ENCODE peak calls at places on chromosomes 11 and 22, in eight cellular contexts. One of them, this sample, is unnamed.

GRCh38 chr11:6452219-6452618 is 11.4 kb upstream of the HPX start:
- DNase-seq in Peyer's patch: no peak
- DNase-seq in A549: no peak
- DNase-seq in tibial artery: no peak
- DNase-seq in CD4-positive, CD25-positive, alpha-beta regulatory T cell: no peak
- DNase-seq in OCI-LY7: no peak
- DNase-seq in thyroid gland: no peak
- DNase-seq in breast epithelium: no peak
- DNase-seq in this sample: no peak

GRCh38 chr11:34609850-34610249 is 11.0 kb upstream of the EHF start:
- DNase-seq in CD4-positive, CD25-positive, alpha-beta regulatory T cell: no peak
- DNase-seq in tibial artery: no peak
- DNase-seq in A549: no peak
- DNase-seq in breast epithelium: no peak
- DNase-seq in OCI-LY7: no peak
- DNase-seq in thyroid gland: no peak
- DNase-seq in Peyer's patch: no peak
- DNase-seq in this sample: no peak

GRCh38 chr11:67504023-67504949 is 877 bp downstream of the PITPNM1 start:
- DNase-seq in A549: peak; percentile 32
- DNase-seq in breast epithelium: no peak
- DNase-seq in Peyer's patch: no peak
- DNase-seq in thyroid gland: peak; percentile 59
- DNase-seq in OCI-LY7: peak; percentile 35
- DNase-seq in CD4-positive, CD25-positive, alpha-beta regulatory T cell: peak; percentile 52
- DNase-seq in tibial artery: no peak
- DNase-seq in this sample: no peak

GRCh38 chr11:127651888-127652221 is 651.3 kb upstream of the KIRREL3 start:
- DNase-seq in Peyer's patch: no peak
- DNase-seq in tibial artery: no peak
- DNase-seq in OCI-LY7: no peak
- DNase-seq in CD4-positive, CD25-positive, alpha-beta regulatory T cell: no peak
- DNase-seq in thyroid gland: no peak
- DNase-seq in A549: no peak
- DNase-seq in breast epithelium: no peak
- DNase-seq in this sample: no peak

GRCh38 chr22:21866821-21867527 is 471 bp downstream of the MAPK1 start:
- DNase-seq in Peyer's patch: no peak
- DNase-seq in OCI-LY7: peak; percentile 43
- DNase-seq in breast epithelium: no peak
- DNase-seq in CD4-positive, CD25-positive, alpha-beta regulatory T cell: no peak
- DNase-seq in A549: no peak
- DNase-seq in thyroid gland: peak; percentile 54
- DNase-seq in tibial artery: peak; percentile 25
- DNase-seq in this sample: no peak

GRCh38 chr11:130801287-130802146 is 114.8 kb downstream of the SNX19 start:
- DNase-seq in A549: no peak
- DNase-seq in Peyer's patch: no peak
- DNase-seq in OCI-LY7: no peak
- DNase-seq in tibial artery: no peak
- DNase-seq in thyroid gland: no peak
- DNase-seq in CD4-positive, CD25-positive, alpha-beta regulatory T cell: no peak
- DNase-seq in breast epithelium: no peak
- DNase-seq in this sample: no peak

GRCh38 chr11:128379587-128380279 is 207.6 kb downstream of the ETS1 start:
- DNase-seq in A549: no peak
- DNase-seq in OCI-LY7: no peak
- DNase-seq in breast epithelium: no peak
- DNase-seq in Peyer's patch: no peak
- DNase-seq in tibial artery: no peak
- DNase-seq in thyroid gland: no peak
- DNase-seq in CD4-positive, CD25-positive, alpha-beta regulatory T cell: no peak
- DNase-seq in this sample: no peak

GRCh38 chr11:93219440-93219839 is 21.6 kb upstream of the SLC36A4 start:
- DNase-seq in breast epithelium: no peak
- DNase-seq in A549: no peak
- DNase-seq in tibial artery: no peak
- DNase-seq in thyroid gland: no peak
- DNase-seq in CD4-positive, CD25-positive, alpha-beta regulatory T cell: no peak
- DNase-seq in OCI-LY7: peak; percentile 50
- DNase-seq in Peyer's patch: no peak
- DNase-seq in this sample: no peak

GRCh38 chr11:123587044-123587443 is 67.4 kb downstream of the SCN3B start:
- DNase-seq in Peyer's patch: no peak
- DNase-seq in thyroid gland: no peak
- DNase-seq in tibial artery: no peak
- DNase-seq in A549: peak; percentile 61
- DNase-seq in CD4-positive, CD25-positive, alpha-beta regulatory T cell: no peak
- DNase-seq in OCI-LY7: no peak
- DNase-seq in breast epithelium: no peak
- DNase-seq in this sample: no peak

GRCh38 chr11:61162092-61162935 is 1.1 kb upstream of the VPS37C start:
- DNase-seq in A549: peak; percentile 20
- DNase-seq in breast epithelium: no peak
- DNase-seq in CD4-positive, CD25-positive, alpha-beta regulatory T cell: no peak
- DNase-seq in Peyer's patch: no peak
- DNase-seq in thyroid gland: no peak
- DNase-seq in OCI-LY7: peak; percentile 24
- DNase-seq in tibial artery: no peak
- DNase-seq in this sample: no peak

GRCh38 chr11:7548659-7549283 is 35.0 kb downstream of the PPFIBP2 start:
- DNase-seq in CD4-positive, CD25-positive, alpha-beta regulatory T cell: no peak
- DNase-seq in breast epithelium: no peak
- DNase-seq in thyroid gland: peak; percentile 49
- DNase-seq in Peyer's patch: peak; percentile 27
- DNase-seq in tibial artery: no peak
- DNase-seq in OCI-LY7: peak; percentile 53
- DNase-seq in A549: no peak
- DNase-seq in this sample: no peak

GRCh38 chr11:90855531-90855930 is 632.7 kb upstream of the CHORDC1 start:
- DNase-seq in CD4-positive, CD25-positive, alpha-beta regulatory T cell: no peak
- DNase-seq in Peyer's patch: no peak
- DNase-seq in A549: no peak
- DNase-seq in tibial artery: no peak
- DNase-seq in OCI-LY7: no peak
- DNase-seq in breast epithelium: no peak
- DNase-seq in thyroid gland: no peak
- DNase-seq in this sample: no peak

GRCh38 chr11:23497040-23497439 is 636.8 kb upstream of the CCDC179 start:
- DNase-seq in CD4-positive, CD25-positive, alpha-beta regulatory T cell: no peak
- DNase-seq in thyroid gland: no peak
- DNase-seq in tibial artery: no peak
- DNase-seq in Peyer's patch: no peak
- DNase-seq in A549: no peak
- DNase-seq in OCI-LY7: no peak
- DNase-seq in breast epithelium: no peak
- DNase-seq in this sample: no peak

GRCh38 chr11:133955091-133955846 is 1.5 kb downstream of the IGSF9B start:
- DNase-seq in breast epithelium: no peak
- DNase-seq in thyroid gland: peak; percentile 68
- DNase-seq in A549: no peak
- DNase-seq in OCI-LY7: no peak
- DNase-seq in CD4-positive, CD25-positive, alpha-beta regulatory T cell: peak; percentile 18
- DNase-seq in Peyer's patch: no peak
- DNase-seq in tibial artery: peak; percentile 75
- DNase-seq in this sample: no peak

GRCh38 chr11:10378362-10378761 is 73.5 kb downstream of the ADM start:
- DNase-seq in Peyer's patch: no peak
- DNase-seq in tibial artery: no peak
- DNase-seq in OCI-LY7: no peak
- DNase-seq in A549: no peak
- DNase-seq in breast epithelium: no peak
- DNase-seq in thyroid gland: no peak
- DNase-seq in CD4-positive, CD25-positive, alpha-beta regulatory T cell: no peak
- DNase-seq in this sample: no peak
- H3K4me3 ChIP-seq in Peyer's patch: no peak overlapping the region
- H3K4me3 ChIP-seq in tibial artery: no peak overlapping the region
- H3K4me3 ChIP-seq in OCI-LY7: no peak overlapping the region
- H3K4me3 ChIP-seq in A549: no peak overlapping the region
- H3K4me3 ChIP-seq in breast epithelium: no peak overlapping the region
- H3K4me3 ChIP-seq in thyroid gland: no peak overlapping the region
- H3K4me3 ChIP-seq in CD4-positive, CD25-positive, alpha-beta regulatory T cell: no peak overlapping the region
- H3K4me3 ChIP-seq in this sample: no peak overlapping the region

GRCh38 chr22:27222178-27222577 is 564.8 kb downstream of the MIAT start:
- DNase-seq in A549: no peak
- DNase-seq in Peyer's patch: no peak
- DNase-seq in thyroid gland: no peak
- DNase-seq in OCI-LY7: no peak
- DNase-seq in tibial artery: no peak
- DNase-seq in breast epithelium: no peak
- DNase-seq in CD4-positive, CD25-positive, alpha-beta regulatory T cell: no peak
- DNase-seq in this sample: no peak
- H3K27ac ChIP-seq in A549: no peak overlapping the region
- H3K27ac ChIP-seq in Peyer's patch: no peak overlapping the region
- H3K27ac ChIP-seq in thyroid gland: no peak overlapping the region
- H3K27ac ChIP-seq in OCI-LY7: no peak overlapping the region
- H3K27ac ChIP-seq in tibial artery: no peak overlapping the region
- H3K27ac ChIP-seq in breast epithelium: no peak overlapping the region
- H3K27ac ChIP-seq in CD4-positive, CD25-positive, alpha-beta regulatory T cell: no peak overlapping the region
- H3K27ac ChIP-seq in this sample: no peak overlapping the region

DNA sequence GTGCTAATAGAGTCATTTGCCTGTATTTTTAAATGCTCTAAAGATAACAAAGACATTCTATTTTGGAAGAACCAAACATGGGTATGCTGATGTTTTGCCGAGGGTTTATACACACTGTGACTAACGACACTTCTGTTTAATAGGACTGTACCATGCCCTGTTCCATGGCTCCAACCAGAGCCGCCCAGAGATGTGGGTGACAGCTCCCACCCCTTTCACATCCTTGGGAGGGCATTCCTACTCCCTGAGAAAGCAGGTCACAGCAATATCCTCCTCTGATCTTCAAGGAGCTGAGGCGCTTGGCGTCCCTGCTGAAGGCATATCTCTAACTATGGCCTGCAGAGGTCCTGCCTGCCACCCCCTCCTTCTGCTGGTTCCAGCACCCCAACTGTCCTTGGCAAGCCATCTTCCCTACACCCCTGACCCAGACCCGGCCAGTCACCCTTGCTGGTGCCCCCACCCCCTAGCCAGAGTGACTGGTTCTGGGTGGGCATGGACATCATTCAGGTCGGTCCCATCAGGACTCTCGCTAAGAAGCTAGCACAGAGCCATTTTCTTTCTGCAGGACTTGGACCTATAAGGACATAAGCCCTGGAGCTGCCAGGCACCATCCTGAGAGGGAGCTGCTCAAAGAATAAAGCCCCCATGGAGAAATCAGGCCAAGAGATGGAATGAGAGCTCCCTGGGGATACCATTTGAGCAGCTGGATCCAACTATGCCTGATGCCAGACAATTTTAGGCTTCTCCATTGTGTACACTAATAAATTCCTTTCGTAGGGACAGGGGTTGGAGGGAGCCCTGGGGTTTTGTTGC is 381.3 kb downstream of the CTTN start:
- DNase-seq in A549: no peak
- DNase-seq in CD4-positive, CD25-positive, alpha-beta regulatory T cell: no peak
- DNase-seq in OCI-LY7: no peak
- DNase-seq in tibial artery: no peak
- DNase-seq in thyroid gland: no peak
- DNase-seq in Peyer's patch: no peak
- DNase-seq in breast epithelium: no peak
- DNase-seq in this sample: no peak
- H3K4me1 ChIP-seq in A549: no peaks in the 10 kb centered on the region
- H3K4me1 ChIP-seq in CD4-positive, CD25-positive, alpha-beta regulatory T cell: no peaks in the 10 kb centered on the region
- H3K4me1 ChIP-seq in OCI-LY7: no peaks in the 10 kb centered on the region
- H3K4me1 ChIP-seq in tibial artery: no peaks in the 10 kb centered on the region
- H3K4me1 ChIP-seq in thyroid gland: no peaks in the 10 kb centered on the region
- H3K4me1 ChIP-seq in Peyer's patch: no peaks in the 10 kb centered on the region
- H3K4me1 ChIP-seq in breast epithelium: no peaks in the 10 kb centered on the region
- H3K4me1 ChIP-seq in this sample: no peaks in the 10 kb centered on the region

DNA sequence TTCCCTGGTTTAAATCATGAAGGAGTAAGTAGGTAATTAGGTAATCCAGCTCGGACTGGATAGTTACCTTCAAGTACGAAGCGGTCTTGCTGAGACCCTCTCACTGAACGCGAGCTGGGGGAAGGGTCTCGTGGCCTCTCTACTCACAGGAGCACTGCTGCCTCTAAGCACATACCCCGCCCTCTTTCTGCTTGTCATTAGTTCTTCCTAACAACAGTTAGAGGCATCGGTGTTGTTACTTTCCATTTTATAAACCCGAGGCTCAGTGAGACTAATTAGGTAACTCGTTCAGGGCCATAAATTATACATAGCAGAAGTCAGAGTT is 230.8 kb downstream of the ST3GAL4 start:
- DNase-seq in CD4-positive, CD25-positive, alpha-beta regulatory T cell: no peak
- DNase-seq in OCI-LY7: no peak
- DNase-seq in Peyer's patch: no peak
- DNase-seq in tibial artery: no peak
- DNase-seq in thyroid gland: no peak
- DNase-seq in A549: no peak
- DNase-seq in breast epithelium: no peak
- DNase-seq in this sample: no peak
- H3K4me3 ChIP-seq in CD4-positive, CD25-positive, alpha-beta regulatory T cell: no peak overlapping the region
- H3K4me3 ChIP-seq in OCI-LY7: no peak overlapping the region
- H3K4me3 ChIP-seq in Peyer's patch: no peak overlapping the region
- H3K4me3 ChIP-seq in tibial artery: peak overlapping the region; percentile 40
- H3K4me3 ChIP-seq in thyroid gland: no peak overlapping the region
- H3K4me3 ChIP-seq in A549: no peak overlapping the region
- H3K4me3 ChIP-seq in breast epithelium: no peak overlapping the region
- H3K4me3 ChIP-seq in this sample: peak overlapping the region; percentile 51